ENCODE peak calls at places on chromosome 21, in nine cellular contexts. M is A549, R is ovary, A is stomach, T is body of pancreas, Q is K562, F is IMR-90, L is prostate gland, Z is esophagus squamous epithelium. G is an unnamed sample.
A peak's percentile ranks its signal among the peaks of the same experiment; 100 is the strongest.

GRCh38 chr21:31520506-31521163 is 138.9 kb upstream of the SOD1 start:
- DNase-seq in Z (no peak), A (no peak), M (no peak), Q (no peak), R (no peak), F (peak; percentile 19), L (no peak), T (no peak), G (no peak)

GRCh38 chr21:31222142-31222541 is 121.9 kb downstream of the TIAM1 start:
- DNase-seq in M (no peak), Q (no peak), A (no peak), T (no peak), F (peak; percentile 66), L (no peak), Z (no peak), R (no peak), G (no peak)

GRCh38 chr21:44618909-44619308 is 7.0 kb downstream of the KRTAP10-8 start:
- DNase-seq in Q (no peak), T (no peak), R (no peak), Z (no peak), M (no peak), A (no peak), F (no peak), L (no peak), G (no peak)

GRCh38 chr21:31064803-31065202 is 26.5 kb upstream of the KRTAP19-8 start:
- DNase-seq in A (no peak), R (no peak), T (no peak), Z (no peak), M (no peak), F (no peak), L (no peak), Q (no peak), G (no peak)

GRCh38 chr21:37849703-37850102 is 66.6 kb downstream of the KCNJ6 start:
- DNase-seq in F (peak; percentile 83), R (no peak), M (no peak), L (no peak), A (no peak), Q (no peak), T (no peak), Z (no peak), G (no peak)

GRCh38 chr21:15159382-15160020 is 94.7 kb upstream of the NRIP1 start:
- DNase-seq in T (no peak), R (no peak), M (no peak), A (no peak), F (no peak), Q (no peak), Z (no peak), L (no peak), G (no peak)

GRCh38 chr21:44869860-44870747 is 3.4 kb downstream of the PTTG1IP start:
- DNase-seq in Z (no peak), L (no peak), T (peak; percentile 71), M (peak; percentile 60), R (peak; percentile 59), F (peak; percentile 96), A (peak; percentile 59), Q (no peak), G (peak; percentile 51)

GRCh38 chr21:30153697-30154340 is 12.8 kb downstream of the CLDN17 start:
- DNase-seq in R (no peak), F (no peak), L (no peak), M (no peak), T (no peak), Z (no peak), A (no peak), Q (no peak), G (no peak)

GRCh38 chr21:16079830-16080229 is 350.0 kb downstream of the USP25 start:
- DNase-seq in Q (no peak), T (no peak), L (peak; percentile 42), Z (no peak), F (peak; percentile 81), M (no peak), R (no peak), A (no peak), G (no peak)

GRCh38 chr21:36429672-36430546 is 44.7 kb downstream of the CHAF1B start:
- DNase-seq in Q (peak; percentile 91), L (peak; percentile 15), M (peak; percentile 95), Z (peak; percentile 22), R (peak; percentile 81), F (peak; percentile 100), A (peak; percentile 84), T (peak; percentile 76), G (peak; percentile 71)

GRCh38 chr21:20996421-20997307 is 1.5 kb upstream of the NCAM2 start:
- DNase-seq in L (no peak), R (no peak), T (no peak), A (no peak), F (peak; percentile 16), M (no peak), Q (no peak), Z (no peak), G (no peak)

GRCh38 chr21:16573581-16573980 is 843.8 kb downstream of the USP25 start:
- DNase-seq in T (no peak), M (no peak), L (no peak), Z (no peak), F (peak; percentile 76), A (no peak), Q (no peak), R (no peak), G (no peak)

GRCh38 chr21:30718239-30718909 is at the start of gene KRTAP21-3:
- DNase-seq in A (no peak), M (no peak), T (no peak), L (no peak), Q (no peak), Z (no peak), R (no peak), F (no peak), G (no peak)

GRCh38 chr21:30268608-30269197 is 14.0 kb downstream of the KRTAP24-1 start:
- DNase-seq in Q (peak; percentile 41), R (no peak), Z (no peak), F (no peak), M (no peak), T (no peak), A (no peak), L (no peak), G (no peak)

GRCh38 chr21:35508389-35508888 is 459.3 kb upstream of the RUNX1 start:
- DNase-seq in T (peak; percentile 80), F (peak; percentile 65), A (peak; percentile 43), Q (peak; percentile 44), M (no peak), L (no peak), Z (no peak), R (no peak), G (peak; percentile 74)

GRCh38 chr21:44377201-44377921 is 23.9 kb downstream of the TRPM2 start:
- DNase-seq in L (no peak), M (no peak), Z (no peak), T (no peak), A (no peak), R (peak; percentile 25), F (no peak), Q (peak; percentile 34), G (peak; percentile 4)

GRCh38 chr21:39381009-39381408 is 32.1 kb upstream of the HMGN1 start:
- DNase-seq in F (no peak), M (no peak), R (no peak), T (no peak), Z (no peak), Q (no peak), L (no peak), A (no peak), G (no peak)
- TF ChIP-seq POLR2A in F (no peak), M (no peak), R (no peak), T (no peak), Z (no peak), Q (no peak), L (no peak), A (no peak), G (no peak)

DNA sequence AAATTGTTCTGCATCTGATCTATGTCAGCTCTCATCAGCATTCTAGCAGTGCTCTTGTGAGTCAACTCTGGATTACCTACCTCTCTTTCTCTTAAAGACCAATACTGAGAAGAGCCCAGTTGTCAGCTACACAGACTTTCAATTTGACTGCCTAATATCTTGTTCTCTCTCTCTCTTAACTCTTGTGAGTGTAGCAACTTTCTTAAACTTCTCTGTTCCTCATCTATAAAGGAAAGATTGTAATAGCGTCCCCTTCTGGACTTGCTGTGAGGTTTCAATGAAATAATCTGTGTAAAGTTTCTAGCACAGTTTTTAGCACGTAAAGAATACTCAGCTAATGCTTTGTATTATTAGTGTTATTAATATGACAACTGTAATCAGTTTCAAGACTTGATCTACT is 499.3 kb upstream of the ADAMTS5 start:
- DNase-seq in Q (no peak), R (no peak), L (no peak), M (no peak), A (no peak), Z (no peak), T (no peak), F (no peak), G (no peak)
- TF ChIP-seq CTCF in Q (no peak), R (no peak), L (no peak), M (no peak), A (no peak), Z (no peak), T (no peak), F (peak; percentile 13), G (no peak)

DNA sequence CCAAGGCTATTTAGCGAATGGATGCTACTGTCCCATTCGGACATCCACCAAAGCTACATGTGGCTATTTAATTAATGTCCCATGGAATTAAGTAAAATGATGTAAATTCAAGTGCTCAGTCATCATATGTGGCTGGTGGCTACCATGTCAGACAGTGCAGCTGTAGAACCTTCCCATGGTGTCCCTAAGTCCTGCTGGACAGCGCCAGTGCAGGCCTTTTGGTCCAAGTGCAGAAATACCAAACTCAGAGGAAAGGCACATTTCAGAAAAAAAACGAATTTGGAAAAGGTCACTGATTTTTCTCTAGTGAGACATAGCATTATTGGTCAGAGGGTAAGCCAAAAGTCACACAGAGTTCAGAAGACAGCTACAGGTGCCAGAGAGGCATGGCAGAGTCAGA is 17.6 kb downstream of the TMPRSS2 start:
- DNase-seq in Z (no peak), R (no peak), Q (no peak), M (no peak), L (no peak), F (no peak), A (no peak), T (no peak), G (no peak)
- TF ChIP-seq POLR2A in Z (no peak), R (no peak), Q (no peak), M (no peak), L (no peak), F (no peak), A (no peak), T (no peak), G (no peak)

GRCh38 chr21:46151989-46152938 is 3.1 kb downstream of the FTCD start:
- DNase-seq in A (peak; percentile 18), Q (no peak), L (no peak), M (no peak), T (peak; percentile 1), R (peak; percentile 37), Z (no peak), F (no peak), G (peak; percentile 54)

GRCh38 chr21:46154155-46154954 is 1.0 kb downstream of the FTCD start:
- DNase-seq in L (no peak), M (no peak), Q (no peak), A (peak; percentile 21), F (no peak), R (peak; percentile 40), T (no peak), Z (no peak), G (peak; percentile 60)

GRCh38 chr21:46154955-46155513 is 345 bp downstream of the FTCD start:
- DNase-seq in M (no peak), T (no peak), A (no peak), F (no peak), R (peak; percentile 36), Q (no peak), L (no peak), Z (no peak), G (peak; percentile 5)

GRCh38 chr21:46152939-46153258 is 2.5 kb downstream of the FTCD start:
- DNase-seq in R (peak; percentile 67), F (no peak), Z (no peak), Q (no peak), L (no peak), T (peak; percentile 1), M (no peak), A (no peak), G (peak; percentile 21)

GRCh38 chr21:46153259-46154154 is 1.9 kb downstream of the FTCD start:
- DNase-seq in M (peak; percentile 43), F (no peak), T (peak; percentile 50), R (peak; percentile 85), Z (no peak), L (peak; percentile 58), Q (peak; percentile 96), A (peak; percentile 58), G (peak; percentile 35)
- TF ChIP-seq CTCF in M (peak; percentile 45), F (peak; percentile 76), T (peak; percentile 53), R (peak; percentile 77), Z (no peak), L (peak; percentile 73), Q (peak; percentile 88), A (no peak), G (peak; percentile 67)

G was measured in heart left ventricle.